ENCODE peak calls at places on chromosomes 7 and 10, in ten cellular contexts. D is mucosa of gallbladder; U is fibroblast of mammary gland; W is posterior cingulate gyrus; Q is neural progenitor cell; H is GM23248; T is RCC 7860; M is stimulated activated CD4-positive, alpha-beta T cell treated with anti-CD3 and anti-CD28 coated beads, Interleukin-4, amount 100 ng/mL, for 24 hours; O is NCI-H1105; C is NCI-H226. K is an unnamed sample.

GRCh38 chr10:128709975-128710794 is 584.0 kb upstream of the MKI67 start:
- DNase-seq in D (no peak), U (no peak), W (no peak), Q (no peak), H (no peak), T (no peak), M (no peak), O (no peak), C (no peak), K (no peak)

GRCh38 chr7:36749282-36749960 is 25.1 kb upstream of the AOAH start:
- DNase-seq in D (no peak), U (peak), W (no peak), Q (no peak), H (no peak), T (peak), M (no peak), O (no peak), C (peak), K (no peak)

GRCh38 chr10:47218803-47219202 is 81.2 kb upstream of the GDF10 start:
- DNase-seq in D (no peak), U (no peak), W (no peak), Q (no peak), H (no peak), T (no peak), M (no peak), O (no peak), C (no peak), K (no peak)

GRCh38 chr7:153399554-153399940 is 640.0 kb downstream of the ACTR3B start:
- DNase-seq in D (no peak), U (no peak), W (no peak), Q (peak), H (no peak), T (no peak), M (no peak), O (no peak), C (no peak), K (no peak)

GRCh38 chr7:20959281-20959680 is 172.6 kb upstream of the SP8 start:
- DNase-seq in D (no peak), U (no peak), W (no peak), Q (no peak), H (no peak), T (no peak), M (no peak), O (no peak), C (no peak), K (peak)

GRCh38 chr7:41292457-41292856 is 410.4 kb downstream of the INHBA start:
- DNase-seq in D (no peak), U (peak), W (no peak), Q (no peak), H (peak), T (peak), M (no peak), O (no peak), C (no peak), K (peak)

GRCh38 chr10:132827861-132828539 is 42.1 kb upstream of the NKX6-2 start:
- DNase-seq in D (no peak), U (no peak), W (no peak), Q (no peak), H (no peak), T (no peak), M (no peak), O (no peak), C (no peak), K (no peak)

GRCh38 chr7:92707435-92707834 is 117.2 kb upstream of the FAM133B start:
- DNase-seq in D (no peak), U (no peak), W (no peak), Q (no peak), H (no peak), T (no peak), M (no peak), O (no peak), C (no peak), K (no peak)

GRCh38 chr7:135377171-135377570 is 132.7 kb downstream of the CNOT4 start:
- DNase-seq in D (no peak), U (no peak), W (no peak), Q (no peak), H (no peak), T (no peak), M (no peak), O (no peak), C (no peak), K (no peak)

GRCh38 chr7:122307228-122307619 is 2.7 kb upstream of the FEZF1 start:
- DNase-seq in D (no peak), U (no peak), W (no peak), Q (peak), H (no peak), T (no peak), M (no peak), O (no peak), C (no peak), K (no peak)

GRCh38 chr7:141045842-141046630 is 27.8 kb upstream of the TMEM178B start:
- DNase-seq in D (no peak), U (peak), W (no peak), Q (no peak), H (peak), T (peak), M (no peak), O (no peak), C (peak), K (no peak)

GRCh38 chr7:73828107-73828803 is 2.5 kb upstream of the CLDN4 start:
- DNase-seq in D (peak), U (peak), W (no peak), Q (no peak), H (peak), T (peak), M (peak), O (no peak), C (peak), K (peak)

GRCh38 chr10:87671416-87671815 is 11.7 kb downstream of the PAPSS2 start:
- DNase-seq in D (no peak), U (no peak), W (no peak), Q (no peak), H (no peak), T (no peak), M (no peak), O (no peak), C (no peak), K (no peak)

GRCh38 chr10:15320118-15320517 is 51.0 kb downstream of the FAM171A1 start:
- DNase-seq in D (no peak), U (no peak), W (no peak), Q (no peak), H (no peak), T (no peak), M (no peak), O (no peak), C (no peak), K (no peak)